ENCODE peak calls at places on chromosomes 13 and 19, in seven cellular contexts. A is left ventricle myocardium inferior, B is OCI-LY7, V is body of pancreas, E is H1, L is Panc1, O is esophagus squamous epithelium. U is an unnamed sample.

GRCh38 chr13:43388282-43389034 is 365.1 kb downstream of the DNAJC15 start:
- DNase-seq in A (no peak), B (no peak), V (peak; percentile 44), E (no peak), L (no peak), O (no peak), U (no peak)

GRCh38 chr13:105276571-105276970 is 1258.9 kb downstream of the EFNB2 start:
- DNase-seq in A (no peak), B (no peak), V (no peak), E (no peak), L (no peak), O (no peak), U (no peak)

GRCh38 chr19:7434391-7434790 is 54.4 kb downstream of the PEX11G start:
- DNase-seq in A (no peak), B (no peak), V (no peak), E (no peak), L (no peak), O (no peak), U (no peak)

GRCh38 chr19:48967346-48968178 is 2.5 kb downstream of the FTL start:
- DNase-seq in A (peak; percentile 36), B (no peak), V (peak; percentile 25), E (no peak), L (no peak), O (no peak), U (peak; percentile 52)

GRCh38 chr13:99626461-99627082 is 125.3 kb downstream of the TM9SF2 start:
- DNase-seq in A (no peak), B (no peak), V (no peak), E (no peak), L (no peak), O (no peak), U (no peak)

GRCh38 chr13:70330697-70331361 is 222.6 kb upstream of the KLHL1 start:
- DNase-seq in A (no peak), B (no peak), V (no peak), E (no peak), L (no peak), O (no peak), U (no peak)

GRCh38 chr13:83879431-83880171 is 2.7 kb downstream of the SLITRK1 start:
- DNase-seq in A (no peak), B (no peak), V (no peak), E (peak; percentile 45), L (no peak), O (no peak), U (no peak)

GRCh38 chr13:55069746-55070145 is 2041.1 kb downstream of the OLFM4 start:
- DNase-seq in A (no peak), B (no peak), V (no peak), E (no peak), L (no peak), O (no peak), U (no peak)

GRCh38 chr13:59487883-59488282 is 675.8 kb downstream of the DIAPH3 start:
- DNase-seq in A (no peak), B (no peak), V (no peak), E (no peak), L (no peak), O (no peak), U (no peak)

GRCh38 chr13:45361596-45362206 is 20.7 kb upstream of the TPT1 start:
- DNase-seq in A (no peak), B (no peak), V (no peak), E (no peak), L (no peak), O (no peak), U (no peak)

GRCh38 chr13:22086593-22086992 is 415.7 kb downstream of the FGF9 start:
- DNase-seq in A (no peak), B (no peak), V (no peak), E (no peak), L (no peak), O (no peak), U (no peak)

GRCh38 chr13:45468676-45469075 is 3.9 kb downstream of the COG3 start:
- DNase-seq in A (no peak), B (peak; percentile 7), V (no peak), E (no peak), L (no peak), O (no peak), U (no peak)

GRCh38 chr19:38409631-38410133 is 6.8 kb downstream of the FAM98C start:
- DNase-seq in A (peak; percentile 52), B (no peak), V (no peak), E (no peak), L (no peak), O (no peak), U (no peak)

GRCh38 chr13:108859202-108860012 is 230.0 kb downstream of the MYO16 start:
- DNase-seq in A (no peak), B (no peak), V (no peak), E (no peak), L (no peak), O (no peak), U (peak; percentile 30)

DNA sequence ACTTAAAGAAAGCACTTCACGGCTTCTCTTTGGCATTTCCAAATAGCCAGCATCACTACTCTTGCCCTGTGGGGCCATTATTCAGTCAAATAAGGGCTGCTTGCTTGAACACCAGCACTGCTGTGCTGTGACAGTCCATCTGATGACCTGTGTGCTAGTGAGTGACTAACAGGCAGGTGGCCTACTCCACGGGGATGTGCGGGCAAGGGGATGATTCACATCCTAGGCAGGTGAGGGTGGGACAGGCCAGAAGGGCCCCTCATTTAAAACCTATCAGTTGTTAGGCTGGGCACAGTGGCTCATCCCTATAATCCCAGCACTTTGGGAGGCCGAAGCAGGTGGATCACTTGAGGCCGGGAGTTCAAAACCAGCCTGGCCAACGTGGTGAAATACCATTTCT is 8.2 kb downstream of the CCNE1 start:
- DNase-seq in A (no peak), B (no peak), V (no peak), E (no peak), L (no peak), O (no peak), U (no peak)
- TF ChIP-seq CTCF in A (no peak), B (no peak), V (no peak), E (no peak), L (no peak), O (no peak), U (no peak)

GRCh38 chr19:21580101-21580500 is 74.7 kb downstream of the ZNF429 start:
- DNase-seq in A (no peak), B (no peak), V (no peak), E (no peak), L (no peak), O (no peak), U (no peak)

GRCh38 chr19:21581646-21582045 is 76.2 kb downstream of the ZNF429 start:
- DNase-seq in A (no peak), B (no peak), V (peak; percentile 50), E (no peak), L (no peak), O (no peak), U (no peak)

GRCh38 chr19:21585491-21585890 is 80.1 kb downstream of the ZNF429 start:
- DNase-seq in A (no peak), B (no peak), V (peak; percentile 52), E (no peak), L (no peak), O (no peak), U (no peak)

GRCh38 chr19:21584532-21584931 is 79.1 kb downstream of the ZNF429 start:
- DNase-seq in A (no peak), B (no peak), V (no peak), E (no peak), L (no peak), O (no peak), U (no peak)

DNA sequence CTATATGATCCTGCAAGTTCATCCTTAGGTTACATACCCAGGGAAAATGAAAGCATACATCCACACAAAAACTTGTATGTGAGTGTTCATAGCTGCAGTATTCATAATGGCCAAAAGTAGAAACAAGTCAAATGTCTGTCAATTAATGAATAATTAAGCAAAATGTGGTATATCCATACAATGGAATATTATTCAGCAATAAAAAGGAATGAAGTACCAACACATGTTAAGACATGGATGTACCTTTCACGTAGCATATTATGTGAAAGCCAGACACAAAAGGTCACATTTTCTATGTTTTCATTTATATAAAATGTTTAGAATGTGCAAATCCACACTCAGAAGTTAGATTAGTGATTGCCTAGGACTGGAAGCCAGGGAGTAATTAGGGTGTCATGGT is 75.4 kb downstream of the ZNF429 start:
- DNase-seq in A (no peak), B (no peak), V (no peak), E (no peak), L (no peak), O (no peak), U (no peak)
- H3K9me3 ChIP-seq in A (peaks cover 19% of the 10 kb centered on the region), B (peaks cover 14% of the 10 kb centered on the region), V (no peaks in the 10 kb centered on the region), E (peaks cover 7% of the 10 kb centered on the region), L (no peaks in the 10 kb centered on the region), O (no peaks in the 10 kb centered on the region), U (no peaks in the 10 kb centered on the region)

GRCh38 chr13:110264685-110265275 is 42.2 kb downstream of the COL4A1 start:
- DNase-seq in A (no peak), B (no peak), V (no peak), E (peak; percentile 41), L (no peak), O (no peak), U (no peak)
- H3K27ac ChIP-seq in A (peak overlapping the region; percentile 84), B (no peak overlapping the region), V (no peak overlapping the region), E (no peak overlapping the region), L (no peak overlapping the region), O (peak overlapping the region; percentile 69), U (peak overlapping the region; percentile 36)

GRCh38 chr13:87280139-87280538 is 391.0 kb upstream of the SLITRK5 start:
- DNase-seq in A (no peak), B (no peak), V (no peak), E (no peak), L (no peak), O (no peak), U (no peak)
- TF ChIP-seq CTCF in A (no peak), B (peak; percentile 64), V (no peak), E (no peak), L (peak; percentile 29), O (no peak), U (no peak)

GRCh38 chr19:11902228-11902627 is 14.6 kb downstream of the ZNF69 start:
- DNase-seq in A (no peak), B (no peak), V (no peak), E (no peak), L (no peak), O (no peak), U (no peak)

GRCh38 chr19:11905928-11906327 is 18.3 kb downstream of the ZNF69 start:
- DNase-seq in A (no peak), B (no peak), V (no peak), E (no peak), L (no peak), O (no peak), U (no peak)
- H3K9me3 ChIP-seq in A (peaks cover 96% of the 10 kb centered on the region), B (no peaks in the 10 kb centered on the region), V (no peaks in the 10 kb centered on the region), E (peaks cover 55% of the 10 kb centered on the region), L (peaks cover 19% of the 10 kb centered on the region), O (peaks cover 58% of the 10 kb centered on the region), U (peaks cover 11% of the 10 kb centered on the region)

GRCh38 chr13:76656056-76656455 is 230.1 kb downstream of the KCTD12 start:
- DNase-seq in A (no peak), B (no peak), V (no peak), E (no peak), L (no peak), O (no peak), U (no peak)

GRCh38 chr13:76654263-76654662 is 231.9 kb downstream of the KCTD12 start:
- DNase-seq in A (no peak), B (no peak), V (no peak), E (no peak), L (no peak), O (no peak), U (no peak)

DNA sequence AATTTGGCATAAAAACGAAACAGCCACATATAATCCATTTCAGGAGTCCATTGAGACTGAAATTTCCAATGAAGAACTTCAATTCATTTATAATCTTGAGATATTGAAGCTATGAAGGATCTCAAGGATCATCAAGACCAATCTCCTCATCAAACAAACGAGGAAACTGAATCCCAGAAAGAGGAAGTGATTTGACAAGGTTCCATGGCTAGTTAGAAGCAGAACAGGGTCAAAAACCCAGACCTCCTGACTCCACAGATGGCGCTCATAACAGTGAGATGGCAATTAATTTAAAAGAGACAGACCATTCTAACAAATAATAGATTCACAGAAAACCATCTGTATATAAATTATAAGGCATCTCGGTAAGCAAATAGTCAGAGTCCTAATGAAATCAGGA is 229.7 kb downstream of the KCTD12 start:
- DNase-seq in A (no peak), B (no peak), V (no peak), E (no peak), L (no peak), O (no peak), U (no peak)
- H3K27ac ChIP-seq in A (no peak overlapping the region), B (no peak overlapping the region), V (no peak overlapping the region), E (no peak overlapping the region), L (no peak overlapping the region), O (no peak overlapping the region), U (no peak overlapping the region)

U was measured in thyroid gland.